ENCODE peak calls at places on chromosomes 4 and X, in nine cellular contexts. K is body of pancreas; L is neural progenitor cell; D is suprapubic skin; H is fibroblast of lung; S is psoas muscle; J is WERI-Rb-1; C is heart left ventricle; F is CD8-positive, alpha-beta T cell. Q is an unnamed sample. For H3K9me3, the result is how much of the 10 kb centered on the place peaks cover.

GRCh38 chr4:54683616-54684346 is 26.0 kb downstream of the KIT start:
- DNase-seq in K (no peak), L (peak), D (no peak), H (no peak), S (no peak), J (peak), C (peak), F (peak), Q (no peak)

GRCh38 chrX:32804034-32804433 is 407.3 kb downstream of the DMD start:
- DNase-seq in K (no peak), L (no peak), D (no peak), H (no peak), S (no peak), J (no peak), C (no peak), F (no peak), Q (no peak)

GRCh38 chr4:106914223-106914622 is 121.9 kb downstream of the DKK2 start:
- DNase-seq in K (no peak), L (no peak), D (no peak), H (no peak), S (no peak), J (no peak), C (no peak), F (no peak), Q (no peak)

GRCh38 chrX:119622356-119623232 is 16.4 kb upstream of the NKRF start:
- DNase-seq in K (peak), L (no peak), D (no peak), H (peak), S (no peak), J (no peak), C (peak), F (no peak), Q (no peak)

GRCh38 chr4:3302164-3302785 is 9.5 kb downstream of the RGS12 start:
- DNase-seq in K (no peak), L (no peak), D (peak), H (peak), S (no peak), J (no peak), C (no peak), F (peak), Q (no peak)

GRCh38 chr4:53280846-53281245 is 85.0 kb downstream of the SCFD2 start:
- DNase-seq in K (no peak), L (no peak), D (no peak), H (no peak), S (no peak), J (no peak), C (no peak), F (no peak), Q (no peak)

GRCh38 chr4:109113511-109113910 is 188.9 kb downstream of the COL25A1 start:
- DNase-seq in K (no peak), L (no peak), D (no peak), H (peak), S (no peak), J (no peak), C (no peak), F (no peak), Q (no peak)

GRCh38 chr4:3634281-3635089 is 102.3 kb upstream of the LRPAP1 start:
- DNase-seq in K (no peak), L (no peak), D (no peak), H (no peak), S (no peak), J (no peak), C (no peak), F (no peak), Q (peak)

GRCh38 chr4:55959655-55960054 is 10.9 kb downstream of the CEP135 start:
- DNase-seq in K (no peak), L (no peak), D (no peak), H (no peak), S (no peak), J (no peak), C (no peak), F (no peak), Q (no peak)

GRCh38 chr4:156710571-156711195 is 260.9 kb downstream of the PDGFC start:
- DNase-seq in K (no peak), L (no peak), D (no peak), H (peak), S (no peak), J (no peak), C (no peak), F (no peak), Q (no peak)

GRCh38 chrX:106802388-106803275 is at the start of gene TBC1D8B:
- DNase-seq in K (peak), L (peak), D (peak), H (peak), S (peak), J (peak), C (peak), F (no peak), Q (peak)

GRCh38 chrX:136488706-136489105 is 959 bp downstream of the BRS3 start:
- DNase-seq in K (no peak), L (no peak), D (no peak), H (no peak), S (no peak), J (no peak), C (no peak), F (no peak), Q (no peak)

GRCh38 chr4:15753786-15754185 is 24.3 kb upstream of the CD38 start:
- DNase-seq in K (peak), L (no peak), D (no peak), H (peak), S (peak), J (no peak), C (peak), F (no peak), Q (no peak)

GRCh38 chr4:162232349-162232748 is 68.5 kb upstream of the FSTL5 start:
- DNase-seq in K (no peak), L (no peak), D (no peak), H (no peak), S (no peak), J (no peak), C (no peak), F (no peak), Q (no peak)

GRCh38 chrX:31021537-31021936 is 50.3 kb downstream of the FTHL17 start:
- DNase-seq in K (no peak), L (no peak), D (no peak), H (no peak), S (no peak), J (no peak), C (peak), F (no peak), Q (no peak)

GRCh38 chr4:128159967-128160366 is 98.9 kb downstream of the LARP1B start:
- DNase-seq in K (no peak), L (no peak), D (no peak), H (peak), S (no peak), J (no peak), C (no peak), F (no peak), Q (no peak)

DNA sequence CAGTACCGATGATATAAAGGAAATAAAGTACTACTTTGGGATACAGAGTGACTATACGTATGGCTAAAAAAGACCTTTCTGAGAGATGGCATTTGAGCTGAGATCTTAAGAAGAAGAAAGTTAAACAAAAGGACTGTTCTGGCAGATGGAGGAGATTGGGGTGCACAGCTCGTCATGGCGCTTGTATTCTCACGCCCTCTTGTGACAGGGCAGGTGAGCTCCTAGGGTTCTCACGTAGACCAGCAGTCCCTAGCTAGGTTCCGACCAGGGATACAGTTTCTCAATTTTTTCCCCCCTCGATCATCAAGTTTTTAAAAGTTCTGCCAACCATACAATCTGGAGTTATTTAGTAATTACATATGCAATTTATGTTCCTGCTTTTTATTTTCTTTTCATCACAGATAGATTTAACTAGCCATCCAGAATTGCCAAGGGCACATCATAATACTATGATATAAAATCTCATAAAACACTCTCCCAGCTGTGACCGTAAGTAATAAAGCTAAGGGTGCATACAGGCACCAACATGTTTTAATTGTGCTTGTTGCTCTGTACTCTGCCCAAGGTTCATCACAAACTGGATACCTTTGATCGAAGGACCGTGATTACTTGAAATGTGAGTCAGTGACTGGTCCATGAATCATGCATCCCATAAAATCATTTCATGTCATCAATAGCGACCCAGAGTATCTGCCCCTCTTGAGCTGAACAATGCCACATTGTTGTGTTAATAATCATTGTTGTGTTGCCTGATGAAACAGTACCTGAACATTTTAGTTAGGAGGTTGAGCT is 69.4 kb upstream of the ZNF518B start:
- DNase-seq in K (no peak), L (no peak), D (no peak), H (no peak), S (no peak), J (no peak), C (no peak), F (no peak), Q (no peak)
- TF ChIP-seq CTCF in K (peak), L (no peak), D (no peak), H (no peak), S (no peak), J (peak), C (no peak), F (no peak), Q (no peak)

GRCh38 chr4:28287837-28288236 is 1427.2 kb downstream of the STIM2 start:
- DNase-seq in K (no peak), L (no peak), D (no peak), H (peak), S (peak), J (no peak), C (no peak), F (no peak), Q (no peak)
- H3K9me3 ChIP-seq in K (under half), L (under half), D (under half), H (under half), S (under half), J (under half), C (under half), F (under half), Q (under half)

GRCh38 chr4:86876894-86877685 is 15.1 kb downstream of the C4orf36 start:
- DNase-seq in K (no peak), L (no peak), D (no peak), H (no peak), S (no peak), J (no peak), C (no peak), F (no peak), Q (no peak)

GRCh38 chr4:86879641-86880040 is 12.6 kb downstream of the C4orf36 start:
- DNase-seq in K (no peak), L (no peak), D (no peak), H (no peak), S (no peak), J (no peak), C (no peak), F (no peak), Q (no peak)

GRCh38 chr4:86878640-86879039 is 13.6 kb downstream of the C4orf36 start:
- DNase-seq in K (no peak), L (no peak), D (no peak), H (no peak), S (no peak), J (no peak), C (no peak), F (no peak), Q (no peak)
- TF ChIP-seq CTCF in K (no peak), L (no peak), D (no peak), H (no peak), S (no peak), J (peak), C (no peak), F (no peak), Q (no peak)

GRCh38 chr4:175091649-175092048 is 173.5 kb downstream of the ADAM29 start:
- DNase-seq in K (no peak), L (no peak), D (no peak), H (no peak), S (no peak), J (no peak), C (no peak), F (no peak), Q (no peak)
- H3K9me3 ChIP-seq in K (under half), L (under half), D (under half), H (under half), S (under half), J (under half), C (under half), F (under half), Q (under half)

GRCh38 chr4:146338512-146338911 is 124.2 kb downstream of the REELD1 start:
- DNase-seq in K (no peak), L (peak), D (no peak), H (no peak), S (no peak), J (no peak), C (no peak), F (no peak), Q (no peak)
- TF ChIP-seq CTCF in K (no peak), L (peak), D (no peak), H (no peak), S (no peak), J (no peak), C (no peak), F (no peak), Q (no peak)

DNA sequence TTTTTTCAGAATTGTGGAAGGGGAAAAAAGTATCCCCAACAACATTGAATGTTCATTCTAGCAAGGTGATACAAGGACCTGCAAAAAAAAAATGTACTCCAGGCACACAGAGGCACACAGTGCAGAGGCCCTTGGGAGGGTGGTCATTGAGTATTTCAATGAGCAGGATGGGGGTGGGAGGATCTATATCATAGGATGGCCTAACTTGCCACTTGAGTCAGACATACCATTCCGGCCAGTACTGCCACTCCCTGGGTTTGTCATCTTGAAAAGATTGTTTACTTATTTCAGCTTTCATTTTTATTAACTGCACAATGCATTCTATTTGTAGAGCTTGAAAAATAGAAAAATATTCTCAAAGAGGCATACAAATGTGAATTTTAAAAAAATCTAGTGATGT is 18.7 kb downstream of the ZNF595 start:
- DNase-seq in K (no peak), L (no peak), D (no peak), H (no peak), S (no peak), J (no peak), C (no peak), F (no peak), Q (no peak)
- H3K9me3 ChIP-seq in K (under half), L (half or more), D (half or more), H (under half), S (half or more), J (under half), C (half or more), F (under half), Q (under half)

DNA sequence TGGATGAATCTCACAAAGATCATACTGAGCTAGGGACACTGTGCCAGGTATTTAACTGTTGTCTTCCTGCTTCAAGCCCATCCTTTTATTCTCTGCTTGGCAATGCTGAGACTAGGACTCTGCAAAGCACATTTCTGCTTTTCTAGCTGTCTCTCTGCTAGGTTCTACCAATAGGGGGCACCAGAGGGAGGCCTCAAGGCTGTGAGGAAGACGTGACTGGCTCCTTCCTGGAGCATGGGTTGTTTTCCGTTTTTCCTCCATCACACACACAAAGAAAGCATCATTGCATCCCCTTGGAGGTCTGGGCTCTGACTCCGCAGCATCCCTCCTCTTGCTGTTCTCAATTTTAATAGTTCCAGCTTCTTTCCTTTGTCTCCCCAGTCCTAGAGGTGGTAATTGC is 10.9 kb upstream of the DCTD start:
- DNase-seq in K (no peak), L (peak), D (no peak), H (no peak), S (no peak), J (no peak), C (no peak), F (no peak), Q (no peak)
- TF ChIP-seq CTCF in K (no peak), L (peak), D (no peak), H (peak), S (no peak), J (peak), C (peak), F (no peak), Q (no peak)

DNA sequence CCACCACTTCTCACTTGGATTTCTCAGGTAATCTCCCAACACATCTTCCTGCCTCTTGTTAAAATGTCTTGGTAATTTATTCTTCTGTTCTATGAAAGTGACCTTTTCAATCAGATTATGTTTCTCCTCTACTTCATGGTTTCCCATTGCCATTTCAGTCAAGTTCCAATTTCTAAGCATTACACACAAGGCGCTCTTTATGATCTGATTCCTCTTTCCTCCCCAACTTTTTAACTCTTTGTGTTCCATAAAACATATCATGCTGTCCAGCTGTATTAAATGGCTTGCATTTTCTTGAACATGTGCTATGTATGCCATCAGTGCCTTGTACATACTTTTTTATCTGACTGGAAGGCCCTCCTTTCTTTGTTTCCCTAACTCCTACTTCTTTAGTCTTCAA is 13.1 kb upstream of the ART3 start:
- DNase-seq in K (no peak), L (no peak), D (no peak), H (no peak), S (no peak), J (no peak), C (no peak), F (no peak), Q (no peak)
- H3K9me3 ChIP-seq in K (under half), L (under half), D (under half), H (under half), S (under half), J (under half), C (under half), F (under half), Q (under half)

GRCh38 chrX:42087960-42088359 is 164.6 kb upstream of the CASK start:
- DNase-seq in K (no peak), L (peak), D (no peak), H (no peak), S (no peak), J (no peak), C (no peak), F (no peak), Q (no peak)
- TF ChIP-seq CTCF in K (no peak), L (peak), D (no peak), H (no peak), S (no peak), J (no peak), C (no peak), F (no peak), Q (no peak)

GRCh38 chrX:64192040-64192439 is 13.5 kb downstream of the AMER1 start:
- DNase-seq in K (no peak), L (no peak), D (no peak), H (no peak), S (no peak), J (no peak), C (no peak), F (no peak), Q (no peak)
- H3K9me3 ChIP-seq in K (under half), L (under half), D (under half), H (under half), S (under half), J (under half), C (under half), F (under half), Q (under half)